ENCODE peak calls at places on chromosomes 2 and 18, in five cellular contexts. One of them, this sample, is unnamed.

GRCh38 chr2:177056540-177056939 is 156.1 kb upstream of the HNRNPA3 start:
- DNase-seq in SK-MEL-5: no peak
- DNase-seq in EL: no peak
- DNase-seq in colonic mucosa: no peak
- DNase-seq in activated T-helper 9 cell treated with anti-CD3 and anti-CD28 coated beads, Interleukin-2, amount 50 U/mL, for 16 hours: no peak
- DNase-seq in this sample: peak; percentile 50

GRCh38 chr2:240635116-240635997 is 10.1 kb downstream of the GPR35 start:
- DNase-seq in SK-MEL-5: no peak
- DNase-seq in EL: no peak
- DNase-seq in colonic mucosa: no peak
- DNase-seq in activated T-helper 9 cell treated with anti-CD3 and anti-CD28 coated beads, Interleukin-2, amount 50 U/mL, for 16 hours: no peak
- DNase-seq in this sample: no peak

GRCh38 chr2:173187911-173188788 is 112.5 kb downstream of the MAP3K20 start:
- DNase-seq in SK-MEL-5: no peak
- DNase-seq in EL: peak; percentile 66
- DNase-seq in colonic mucosa: no peak
- DNase-seq in activated T-helper 9 cell treated with anti-CD3 and anti-CD28 coated beads, Interleukin-2, amount 50 U/mL, for 16 hours: no peak
- DNase-seq in this sample: no peak

GRCh38 chr2:222794585-222795579 is 66.0 kb upstream of the ACSL3 start:
- DNase-seq in SK-MEL-5: peak; percentile 69
- DNase-seq in EL: no peak
- DNase-seq in colonic mucosa: no peak
- DNase-seq in activated T-helper 9 cell treated with anti-CD3 and anti-CD28 coated beads, Interleukin-2, amount 50 U/mL, for 16 hours: no peak
- DNase-seq in this sample: peak; percentile 62

GRCh38 chr18:47251289-47252120 is at the start of gene SKOR2:
- DNase-seq in SK-MEL-5: no peak
- DNase-seq in EL: no peak
- DNase-seq in colonic mucosa: no peak
- DNase-seq in activated T-helper 9 cell treated with anti-CD3 and anti-CD28 coated beads, Interleukin-2, amount 50 U/mL, for 16 hours: no peak
- DNase-seq in this sample: peak; percentile 69

GRCh38 chr2:173410579-173410978 is 55.9 kb downstream of the CDCA7 start:
- DNase-seq in SK-MEL-5: no peak
- DNase-seq in EL: no peak
- DNase-seq in colonic mucosa: no peak
- DNase-seq in activated T-helper 9 cell treated with anti-CD3 and anti-CD28 coated beads, Interleukin-2, amount 50 U/mL, for 16 hours: no peak
- DNase-seq in this sample: no peak

GRCh38 chr2:86032861-86033595 is 72.7 kb downstream of the POLR1A start:
- DNase-seq in SK-MEL-5: no peak
- DNase-seq in EL: no peak
- DNase-seq in colonic mucosa: no peak
- DNase-seq in activated T-helper 9 cell treated with anti-CD3 and anti-CD28 coated beads, Interleukin-2, amount 50 U/mL, for 16 hours: no peak
- DNase-seq in this sample: no peak

GRCh38 chr2:203201426-203201825 is 37.4 kb upstream of the CYP20A1 start:
- DNase-seq in SK-MEL-5: peak; percentile 33
- DNase-seq in EL: no peak
- DNase-seq in colonic mucosa: no peak
- DNase-seq in activated T-helper 9 cell treated with anti-CD3 and anti-CD28 coated beads, Interleukin-2, amount 50 U/mL, for 16 hours: no peak
- DNase-seq in this sample: no peak